ENCODE peak calls at places on chromosome 6, in six cellular contexts. G is neural progenitor cell, C is Calu3, U is mucosa of descending colon, E is WTC11, N is AG09319. T is an unnamed sample.

GRCh38 chr6:3176562-3177355 is 19.4 kb upstream of the TUBB2A start:
- DNase-seq in G (no peak), C (no peak), U (no peak), E (no peak), N (no peak), T (no peak)

GRCh38 chr6:168335341-168335740 is 15.8 kb upstream of the DACT2 start:
- DNase-seq in G (no peak), C (no peak), U (no peak), E (no peak), N (no peak), T (peak; percentile 38)

GRCh38 chr6:3031857-3032256 is 32.2 kb downstream of the NQO2 start:
- DNase-seq in G (no peak), C (peak; percentile 38), U (no peak), E (no peak), N (no peak), T (no peak)

GRCh38 chr6:149636116-149636515 is 12.4 kb downstream of the KATNA1 start:
- DNase-seq in G (no peak), C (no peak), U (no peak), E (no peak), N (peak; percentile 8), T (no peak)

GRCh38 chr6:23940466-23940865 is 185.5 kb upstream of the NRSN1 start:
- DNase-seq in G (no peak), C (no peak), U (no peak), E (no peak), N (no peak), T (no peak)

GRCh38 chr6:90494067-90494773 is 92.7 kb downstream of the MAP3K7 start:
- DNase-seq in G (peak; percentile 80), C (no peak), U (no peak), E (peak; percentile 62), N (no peak), T (no peak)

GRCh38 chr6:138410972-138411667 is 7.1 kb downstream of the HEBP2 start:
- DNase-seq in G (no peak), C (no peak), U (no peak), E (no peak), N (no peak), T (no peak)

GRCh38 chr6:33934726-33935270 is 131.0 kb upstream of the MLN start:
- DNase-seq in G (no peak), C (no peak), U (no peak), E (no peak), N (no peak), T (no peak)

GRCh38 chr6:113690255-113690956 is 166.7 kb upstream of the MARCKS start:
- DNase-seq in G (no peak), C (peak; percentile 43), U (no peak), E (no peak), N (no peak), T (no peak)

GRCh38 chr6:125836466-125836865 is 45.7 kb downstream of the NCOA7 start:
- DNase-seq in G (no peak), C (no peak), U (no peak), E (no peak), N (no peak), T (no peak)

GRCh38 chr6:166360243-166361079 is 18.1 kb upstream of the SFT2D1 start:
- DNase-seq in G (no peak), C (no peak), U (no peak), E (no peak), N (no peak), T (no peak)

GRCh38 chr6:11425431-11425871 is 112.1 kb upstream of the TMEM170B start:
- DNase-seq in G (peak; percentile 66), C (no peak), U (no peak), E (no peak), N (no peak), T (no peak)

GRCh38 chr6:35343092-35343834 is 905 bp downstream of the PPARD start:
- DNase-seq in G (no peak), C (peak; percentile 10), U (peak; percentile 52), E (no peak), N (no peak), T (no peak)

GRCh38 chr6:144408151-144408550 is 123.0 kb downstream of the UTRN start:
- DNase-seq in G (peak; percentile 9), C (no peak), U (no peak), E (no peak), N (no peak), T (no peak)

GRCh38 chr6:112237644-112238043 is 16.7 kb downstream of the LAMA4 start:
- DNase-seq in G (no peak), C (no peak), U (no peak), E (no peak), N (peak; percentile 95), T (no peak)

GRCh38 chr6:85620308-85620707 is 22.4 kb downstream of the SYNCRIP start:
- DNase-seq in G (no peak), C (no peak), U (no peak), E (no peak), N (no peak), T (no peak)

GRCh38 chr6:163392533-163392932 is 22.0 kb upstream of the QKI start:
- DNase-seq in G (no peak), C (peak; percentile 69), U (no peak), E (no peak), N (no peak), T (no peak)

GRCh38 chr6:19697744-19698290 is 139.4 kb upstream of the ID4 start:
- DNase-seq in G (no peak), C (no peak), U (no peak), E (no peak), N (peak; percentile 27), T (no peak)

GRCh38 chr6:36027501-36028087 is at the start of gene MAPK14:
- DNase-seq in G (peak; percentile 100), C (peak; percentile 99), U (peak; percentile 99), E (peak; percentile 99), N (peak; percentile 99), T (peak; percentile 99)

GRCh38 chr6:157761331-157761921 is 61.6 kb upstream of the SNX9 start:
- DNase-seq in G (no peak), C (no peak), U (no peak), E (no peak), N (no peak), T (no peak)

GRCh38 chr6:162952343-162952871 is 224.6 kb downstream of the PACRG start:
- DNase-seq in G (no peak), C (no peak), U (no peak), E (no peak), N (no peak), T (no peak)

GRCh38 chr6:135451617-135452190 is 45.8 kb downstream of the AHI1 start:
- DNase-seq in G (peak; percentile 44), C (no peak), U (no peak), E (no peak), N (no peak), T (no peak)
- TF ChIP-seq CTCF in G (peak; percentile 81), C (peak; percentile 20), U (peak; percentile 52), E (peak; percentile 59), N (peak; percentile 57), T (peak; percentile 74)

GRCh38 chr6:93721386-93722048 is 302.2 kb upstream of the EPHA7 start:
- DNase-seq in G (peak; percentile 77), C (no peak), U (no peak), E (peak; percentile 38), N (no peak), T (no peak)
- TF ChIP-seq CTCF in G (peak; percentile 80), C (no peak), U (peak; percentile 33), E (peak; percentile 61), N (no peak), T (peak; percentile 60)

DNA sequence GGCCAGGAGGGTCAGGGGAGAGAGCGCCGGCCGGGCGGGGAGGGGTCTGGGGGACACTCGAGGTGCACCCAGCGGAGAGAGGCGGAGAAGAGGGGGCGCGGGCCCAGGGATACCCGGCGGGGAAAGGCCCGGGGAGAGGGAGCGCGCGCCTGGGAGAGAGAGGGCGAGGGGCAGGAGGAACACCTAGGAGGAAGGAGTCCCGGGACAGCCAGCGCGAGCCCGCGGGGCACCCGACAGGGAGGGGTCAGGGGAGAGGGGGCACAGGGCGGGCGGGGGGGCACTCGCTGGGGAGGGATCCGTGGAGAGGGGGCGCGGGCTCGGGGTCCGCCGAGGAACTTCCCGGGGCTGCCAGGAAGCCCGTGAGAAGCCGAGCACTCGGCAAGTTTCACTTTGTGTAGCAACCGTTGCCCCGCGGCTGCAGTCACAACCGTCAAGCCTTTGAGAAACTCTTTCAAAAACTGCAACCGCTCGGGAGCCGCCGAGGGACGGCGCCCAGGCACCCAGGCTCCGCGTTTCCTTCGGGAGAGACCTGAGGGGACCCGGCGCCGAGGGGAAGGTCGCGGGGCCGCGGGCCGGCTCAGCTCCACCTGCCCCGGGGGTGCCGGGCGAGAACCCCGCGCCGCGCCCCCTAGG is 472 bp downstream of the EZR start:
- DNase-seq in G (peak; percentile 81), C (peak; percentile 76), U (peak; percentile 83), E (peak; percentile 66), N (no peak), T (peak; percentile 88)
- TF ChIP-seq CTCF in G (no peak), C (no peak), U (no peak), E (no peak), N (no peak), T (no peak)

DNA sequence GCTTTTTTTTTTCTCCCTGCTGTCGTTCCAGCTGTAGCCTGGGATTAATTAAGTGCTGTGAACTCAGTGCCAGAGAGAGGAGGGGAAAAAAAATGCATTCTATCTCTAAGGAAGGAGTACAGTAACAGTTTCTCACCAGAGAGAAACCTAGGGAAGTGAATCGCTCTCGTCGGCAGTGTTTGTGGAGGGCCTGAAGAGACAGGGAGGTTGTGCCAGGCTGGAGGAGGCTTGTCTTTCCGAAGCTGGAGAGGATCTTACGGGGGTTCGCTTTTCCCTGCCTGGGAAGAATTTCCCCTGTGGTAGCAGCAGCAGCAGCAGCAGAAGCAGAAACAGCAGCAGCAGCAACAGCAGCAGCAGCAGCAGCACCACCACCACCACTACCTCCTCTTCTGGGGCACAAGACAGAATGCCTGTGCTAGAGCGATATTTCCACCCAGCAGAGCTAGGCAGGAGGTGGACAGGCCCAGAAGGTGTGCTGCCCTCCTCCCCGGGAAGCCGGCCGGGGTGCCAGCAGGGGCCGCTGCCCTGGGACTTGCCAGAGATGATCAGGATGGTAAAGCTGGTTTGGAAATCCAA is 186.5 kb downstream of the PDE7B start:
- DNase-seq in G (no peak), C (no peak), U (no peak), E (no peak), N (peak; percentile 39), T (no peak)
- TF ChIP-seq CTCF in G (no peak), C (no peak), U (no peak), E (no peak), N (peak; percentile 61), T (no peak)

GRCh38 chr6:123393333-123393732 is 243.4 kb downstream of the TRDN start:
- DNase-seq in G (no peak), C (no peak), U (no peak), E (no peak), N (no peak), T (no peak)
- TF ChIP-seq CTCF in G (peak; percentile 47), C (peak; percentile 16), U (no peak), E (no peak), N (peak; percentile 1), T (peak; percentile 58)